ENCODE peak calls at places on chromosomes 6 and 20, in six cellular contexts. One of them, this sample, is unnamed. For H3K9me3 and H3K27me3, the result is how much of the 10 kb centered on the place peaks cover.

GRCh38 chr6:30152019-30152673 is 8.9 kb downstream of the TRIM10 start:
- DNase-seq in mesenchymal stem cell: no peak
- DNase-seq in stomach: no peak
- DNase-seq in mammary epithelial cell: no peak
- DNase-seq in cardiac muscle cell: no peak
- DNase-seq in fibroblast of lung: no peak
- DNase-seq in this sample: no peak

GRCh38 chr20:10447028-10447427 is 11.9 kb downstream of the SLX4IP start:
- DNase-seq in stomach: peak
- DNase-seq in cardiac muscle cell: no peak
- DNase-seq in fibroblast of lung: peak
- DNase-seq in mammary epithelial cell: peak
- DNase-seq in mesenchymal stem cell: peak
- DNase-seq in this sample: peak

GRCh38 chr20:64219202-64219601 is 36.3 kb upstream of the PCMTD2 start:
- DNase-seq in mammary epithelial cell: no peak
- DNase-seq in cardiac muscle cell: no peak
- DNase-seq in fibroblast of lung: no peak
- DNase-seq in stomach: no peak
- DNase-seq in mesenchymal stem cell: no peak
- DNase-seq in this sample: no peak

GRCh38 chr6:50706575-50706974 is 6.8 kb upstream of the TFAP2D start:
- DNase-seq in stomach: no peak
- DNase-seq in cardiac muscle cell: no peak
- DNase-seq in mesenchymal stem cell: no peak
- DNase-seq in fibroblast of lung: no peak
- DNase-seq in mammary epithelial cell: no peak
- DNase-seq in this sample: no peak

GRCh38 chr6:72716916-72717315 is 95.1 kb downstream of the KCNQ5 start:
- DNase-seq in mesenchymal stem cell: no peak
- DNase-seq in mammary epithelial cell: no peak
- DNase-seq in cardiac muscle cell: no peak
- DNase-seq in stomach: no peak
- DNase-seq in fibroblast of lung: no peak
- DNase-seq in this sample: no peak

GRCh38 chr20:13288357-13288756 is 67.3 kb downstream of the ISM1 start:
- DNase-seq in fibroblast of lung: no peak
- DNase-seq in mesenchymal stem cell: no peak
- DNase-seq in mammary epithelial cell: no peak
- DNase-seq in stomach: no peak
- DNase-seq in cardiac muscle cell: no peak
- DNase-seq in this sample: no peak

GRCh38 chr20:9581509-9581908 is 67.1 kb downstream of the LAMP5 start:
- DNase-seq in stomach: no peak
- DNase-seq in mammary epithelial cell: no peak
- DNase-seq in fibroblast of lung: no peak
- DNase-seq in mesenchymal stem cell: no peak
- DNase-seq in cardiac muscle cell: no peak
- DNase-seq in this sample: no peak

GRCh38 chr6:49606696-49607390 is 29.8 kb downstream of the RHAG start:
- DNase-seq in fibroblast of lung: peak
- DNase-seq in stomach: no peak
- DNase-seq in cardiac muscle cell: peak
- DNase-seq in mammary epithelial cell: peak
- DNase-seq in mesenchymal stem cell: peak
- DNase-seq in this sample: peak

GRCh38 chr20:23652926-23653325 is 15.2 kb upstream of the CST3 start:
- DNase-seq in mammary epithelial cell: no peak
- DNase-seq in stomach: no peak
- DNase-seq in cardiac muscle cell: no peak
- DNase-seq in mesenchymal stem cell: no peak
- DNase-seq in fibroblast of lung: no peak
- DNase-seq in this sample: no peak

GRCh38 chr6:131917763-131918649 is 33.2 kb downstream of the CCN2 start:
- DNase-seq in mesenchymal stem cell: no peak
- DNase-seq in stomach: no peak
- DNase-seq in mammary epithelial cell: no peak
- DNase-seq in fibroblast of lung: no peak
- DNase-seq in cardiac muscle cell: no peak
- DNase-seq in this sample: no peak

GRCh38 chr20:24102290-24102689 is 113.7 kb upstream of the GGTLC1 start:
- DNase-seq in fibroblast of lung: no peak
- DNase-seq in stomach: no peak
- DNase-seq in mammary epithelial cell: no peak
- DNase-seq in cardiac muscle cell: peak
- DNase-seq in mesenchymal stem cell: no peak
- DNase-seq in this sample: no peak

GRCh38 chr6:70708448-70708847 is 40.8 kb downstream of the SMAP1 start:
- DNase-seq in stomach: no peak
- DNase-seq in fibroblast of lung: no peak
- DNase-seq in mesenchymal stem cell: no peak
- DNase-seq in mammary epithelial cell: no peak
- DNase-seq in cardiac muscle cell: no peak
- DNase-seq in this sample: no peak

GRCh38 chr6:69719602-69720193 is 77.1 kb downstream of the LMBRD1 start:
- DNase-seq in cardiac muscle cell: peak
- DNase-seq in fibroblast of lung: peak
- DNase-seq in stomach: no peak
- DNase-seq in mammary epithelial cell: peak
- DNase-seq in mesenchymal stem cell: peak
- DNase-seq in this sample: no peak

GRCh38 chr20:61025536-61025935 is 226.5 kb upstream of the CDH4 start:
- DNase-seq in cardiac muscle cell: no peak
- DNase-seq in stomach: no peak
- DNase-seq in mammary epithelial cell: no peak
- DNase-seq in fibroblast of lung: no peak
- DNase-seq in mesenchymal stem cell: no peak
- DNase-seq in this sample: no peak

GRCh38 chr20:17759449-17759848 is 59.7 kb downstream of the BANF2 start:
- DNase-seq in cardiac muscle cell: no peak
- DNase-seq in mesenchymal stem cell: peak
- DNase-seq in stomach: no peak
- DNase-seq in mammary epithelial cell: no peak
- DNase-seq in fibroblast of lung: no peak
- DNase-seq in this sample: no peak

GRCh38 chr6:106509420-106510089 is 119.7 kb downstream of the RTN4IP1 start:
- DNase-seq in stomach: no peak
- DNase-seq in mammary epithelial cell: no peak
- DNase-seq in cardiac muscle cell: peak
- DNase-seq in mesenchymal stem cell: peak
- DNase-seq in fibroblast of lung: peak
- DNase-seq in this sample: no peak

GRCh38 chr6:145808239-145808638 is 6.4 kb downstream of the FBXO30 start:
- DNase-seq in mammary epithelial cell: no peak
- DNase-seq in cardiac muscle cell: no peak
- DNase-seq in mesenchymal stem cell: peak
- DNase-seq in fibroblast of lung: peak
- DNase-seq in stomach: no peak
- DNase-seq in this sample: no peak

GRCh38 chr20:5718896-5719595 is 31.2 kb upstream of the SHLD1 start:
- DNase-seq in fibroblast of lung: no peak
- DNase-seq in cardiac muscle cell: no peak
- DNase-seq in mammary epithelial cell: no peak
- DNase-seq in mesenchymal stem cell: no peak
- DNase-seq in stomach: no peak
- DNase-seq in this sample: peak

GRCh38 chr6:150046943-150047342 is 21.6 kb upstream of the RAET1L start:
- DNase-seq in fibroblast of lung: no peak
- DNase-seq in cardiac muscle cell: no peak
- DNase-seq in mammary epithelial cell: no peak
- DNase-seq in stomach: no peak
- DNase-seq in mesenchymal stem cell: no peak
- DNase-seq in this sample: no peak

GRCh38 chr20:34397096-34397495 is 34.0 kb downstream of the ITCH start:
- DNase-seq in stomach: no peak
- DNase-seq in fibroblast of lung: no peak
- DNase-seq in mammary epithelial cell: peak
- DNase-seq in mesenchymal stem cell: no peak
- DNase-seq in cardiac muscle cell: no peak
- DNase-seq in this sample: no peak

GRCh38 chr20:57672953-57673575 is 36.8 kb downstream of the PMEPA1 start:
- DNase-seq in fibroblast of lung: no peak
- DNase-seq in cardiac muscle cell: no peak
- DNase-seq in mesenchymal stem cell: no peak
- DNase-seq in mammary epithelial cell: no peak
- DNase-seq in stomach: no peak
- DNase-seq in this sample: no peak

GRCh38 chr6:15739867-15740266 is 77.0 kb upstream of the DTNBP1 start:
- DNase-seq in cardiac muscle cell: no peak
- DNase-seq in mammary epithelial cell: no peak
- DNase-seq in mesenchymal stem cell: no peak
- DNase-seq in stomach: no peak
- DNase-seq in fibroblast of lung: no peak
- DNase-seq in this sample: no peak

GRCh38 chr6:15739353-15739752 is 76.5 kb upstream of the DTNBP1 start:
- DNase-seq in fibroblast of lung: no peak
- DNase-seq in cardiac muscle cell: no peak
- DNase-seq in stomach: no peak
- DNase-seq in mammary epithelial cell: no peak
- DNase-seq in mesenchymal stem cell: no peak
- DNase-seq in this sample: no peak

GRCh38 chr6:15744824-15745402 is 82.1 kb upstream of the DTNBP1 start:
- DNase-seq in cardiac muscle cell: no peak
- DNase-seq in mesenchymal stem cell: no peak
- DNase-seq in fibroblast of lung: no peak
- DNase-seq in mammary epithelial cell: no peak
- DNase-seq in stomach: no peak
- DNase-seq in this sample: no peak

GRCh38 chr6:15736023-15736696 is 73.3 kb upstream of the DTNBP1 start:
- DNase-seq in cardiac muscle cell: no peak
- DNase-seq in mammary epithelial cell: no peak
- DNase-seq in stomach: no peak
- DNase-seq in fibroblast of lung: no peak
- DNase-seq in mesenchymal stem cell: no peak
- DNase-seq in this sample: no peak

GRCh38 chr6:15741405-15741804 is 78.6 kb upstream of the DTNBP1 start:
- DNase-seq in stomach: no peak
- DNase-seq in mammary epithelial cell: no peak
- DNase-seq in cardiac muscle cell: no peak
- DNase-seq in fibroblast of lung: no peak
- DNase-seq in mesenchymal stem cell: no peak
- DNase-seq in this sample: no peak
- H3K9me3 ChIP-seq in stomach: under half
- H3K9me3 ChIP-seq in mammary epithelial cell: under half
- H3K9me3 ChIP-seq in cardiac muscle cell: under half
- H3K9me3 ChIP-seq in fibroblast of lung: under half
- H3K9me3 ChIP-seq in mesenchymal stem cell: under half
- H3K9me3 ChIP-seq in this sample: under half

DNA sequence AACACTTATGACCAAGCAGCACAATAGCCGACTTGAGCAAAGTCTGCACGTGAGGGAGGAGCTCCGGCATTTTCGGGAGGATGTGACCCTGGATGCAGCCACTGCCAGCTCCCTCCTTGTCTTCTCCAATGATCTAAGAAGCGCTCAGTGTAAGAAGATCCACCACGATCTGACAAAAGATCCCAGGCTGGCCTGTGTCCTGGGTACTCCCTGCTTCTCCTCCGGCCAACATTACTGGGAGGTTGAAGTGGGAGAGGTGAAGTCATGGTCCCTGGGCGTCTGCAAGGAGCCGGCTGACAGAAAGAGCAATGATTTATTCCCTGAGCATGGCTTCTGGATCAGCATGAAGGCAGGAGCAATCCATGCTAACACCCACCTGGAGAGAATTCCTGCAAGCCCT is 2.8 kb downstream of the RFPL4B start:
- DNase-seq in mammary epithelial cell: no peak
- DNase-seq in mesenchymal stem cell: no peak
- DNase-seq in cardiac muscle cell: no peak
- DNase-seq in fibroblast of lung: no peak
- DNase-seq in stomach: no peak
- DNase-seq in this sample: no peak
- H3K4me3 ChIP-seq in mammary epithelial cell: no peak
- H3K4me3 ChIP-seq in mesenchymal stem cell: no peak
- H3K4me3 ChIP-seq in cardiac muscle cell: no peak
- H3K4me3 ChIP-seq in fibroblast of lung: no peak
- H3K4me3 ChIP-seq in stomach: no peak
- H3K4me3 ChIP-seq in this sample: no peak

GRCh38 chr6:108164815-108165706 is 761 bp upstream of the NR2E1 start:
- DNase-seq in fibroblast of lung: no peak
- DNase-seq in stomach: no peak
- DNase-seq in cardiac muscle cell: no peak
- DNase-seq in mammary epithelial cell: no peak
- DNase-seq in mesenchymal stem cell: no peak
- DNase-seq in this sample: peak
- H3K27me3 ChIP-seq in fibroblast of lung: half or more
- H3K27me3 ChIP-seq in stomach: half or more
- H3K27me3 ChIP-seq in cardiac muscle cell: half or more
- H3K27me3 ChIP-seq in mammary epithelial cell: half or more
- H3K27me3 ChIP-seq in mesenchymal stem cell: half or more
- H3K27me3 ChIP-seq in this sample: half or more

DNA sequence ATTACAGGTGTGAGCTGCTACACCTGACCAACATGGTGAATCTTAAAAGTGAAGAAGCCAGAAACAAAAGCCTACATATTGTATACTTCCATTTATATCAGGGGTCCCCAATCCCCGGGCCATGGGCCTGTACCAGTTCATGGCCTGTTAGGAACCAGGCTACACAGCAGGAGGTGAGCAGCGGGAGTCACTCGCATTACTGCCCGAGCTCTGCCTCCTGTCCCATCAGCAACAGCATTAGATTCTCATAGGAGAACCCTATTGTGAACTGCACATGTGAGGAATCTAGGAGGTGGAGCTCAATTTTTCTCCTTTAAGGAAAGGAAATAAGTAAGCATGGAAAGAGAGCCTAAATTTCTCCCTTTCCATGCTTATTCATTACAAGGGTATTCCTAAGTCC is 21.7 kb downstream of the CSNK2A1 start:
- DNase-seq in stomach: no peak
- DNase-seq in cardiac muscle cell: no peak
- DNase-seq in mesenchymal stem cell: no peak
- DNase-seq in mammary epithelial cell: no peak
- DNase-seq in fibroblast of lung: no peak
- DNase-seq in this sample: no peak
- H3K9me3 ChIP-seq in stomach: under half
- H3K9me3 ChIP-seq in cardiac muscle cell: under half
- H3K9me3 ChIP-seq in mesenchymal stem cell: under half
- H3K9me3 ChIP-seq in mammary epithelial cell: under half
- H3K9me3 ChIP-seq in fibroblast of lung: under half
- H3K9me3 ChIP-seq in this sample: under half

GRCh38 chr6:80535914-80536565 is 429.6 kb downstream of the BCKDHB start:
- DNase-seq in cardiac muscle cell: no peak
- DNase-seq in stomach: no peak
- DNase-seq in fibroblast of lung: peak
- DNase-seq in mesenchymal stem cell: peak
- DNase-seq in mammary epithelial cell: peak
- DNase-seq in this sample: peak
- H3K4me3 ChIP-seq in cardiac muscle cell: no peak
- H3K4me3 ChIP-seq in stomach: no peak
- H3K4me3 ChIP-seq in fibroblast of lung: no peak
- H3K4me3 ChIP-seq in mesenchymal stem cell: no peak
- H3K4me3 ChIP-seq in mammary epithelial cell: no peak
- H3K4me3 ChIP-seq in this sample: no peak

DNA sequence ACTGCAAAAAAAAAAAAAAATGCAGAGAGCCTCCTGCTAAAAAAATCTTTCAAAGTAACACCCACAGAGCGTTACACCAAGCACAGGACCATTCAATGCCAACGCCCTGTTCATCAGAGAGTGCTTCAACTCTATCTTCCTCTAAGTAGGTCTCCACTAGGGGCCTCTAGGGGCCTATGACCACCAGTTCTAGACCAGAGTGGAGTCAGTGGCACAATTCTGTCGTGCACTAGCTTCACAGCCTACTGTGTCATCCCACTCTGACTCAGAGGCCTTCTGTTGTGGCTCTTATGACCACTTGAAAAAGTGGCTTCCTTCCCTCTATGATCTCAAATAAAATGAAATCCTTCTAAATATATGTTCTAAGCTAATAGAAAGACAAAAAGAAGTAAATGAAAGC is 151.6 kb downstream of the SH3BGRL2 start:
- DNase-seq in fibroblast of lung: no peak
- DNase-seq in mesenchymal stem cell: no peak
- DNase-seq in cardiac muscle cell: no peak
- DNase-seq in mammary epithelial cell: no peak
- DNase-seq in stomach: no peak
- DNase-seq in this sample: no peak
- H3K27me3 ChIP-seq in fibroblast of lung: under half
- H3K27me3 ChIP-seq in mesenchymal stem cell: under half
- H3K27me3 ChIP-seq in cardiac muscle cell: under half
- H3K27me3 ChIP-seq in mammary epithelial cell: under half
- H3K27me3 ChIP-seq in stomach: under half
- H3K27me3 ChIP-seq in this sample: under half

This sample was measured in MG63.